ENCODE peak calls at places on chromosomes 16 and 17, in five cellular contexts. U is naive thymus-derived CD8-positive, alpha-beta T cell; P is nephron progenitor cell; K is SK-N-DZ; V is EL. J is an unnamed sample.

GRCh38 chr16:27720731-27721547 is 171.0 kb downstream of the KATNIP start:
- DNase-seq in U (no peak), P (no peak), K (no peak), V (no peak), J (peak)

GRCh38 chr17:2050246-2050866 is 4.5 kb upstream of the HIC1 start:
- DNase-seq in U (peak), P (peak), K (peak), V (peak), J (peak)

GRCh38 chr17:37802061-37802460 is 57.2 kb upstream of the HNF1B start:
- DNase-seq in U (no peak), P (no peak), K (no peak), V (no peak), J (no peak)

GRCh38 chr16:68236804-68237242 is 896 bp upstream of the ESRP2 start:
- DNase-seq in U (no peak), P (peak), K (no peak), V (no peak), J (peak)

GRCh38 chr17:76549539-76549938 is 9.7 kb downstream of the PRCD start:
- DNase-seq in U (no peak), P (no peak), K (no peak), V (no peak), J (no peak)

GRCh38 chr16:72467157-72467759 is 295.3 kb upstream of the PMFBP1 start:
- DNase-seq in U (no peak), P (no peak), K (peak), V (peak), J (peak)

GRCh38 chr16:88798772-88799455 is 4.7 kb upstream of the CDT1 start:
- DNase-seq in U (no peak), P (no peak), K (no peak), V (no peak), J (no peak)

GRCh38 chr17:81966343-81967243 is 5.6 kb upstream of the NOTUM start:
- DNase-seq in U (no peak), P (peak), K (peak), V (no peak), J (peak)

GRCh38 chr16:56068816-56069215 is 122.5 kb upstream of the GNAO1 start:
- DNase-seq in U (no peak), P (no peak), K (no peak), V (no peak), J (no peak)

GRCh38 chr16:77406680-77407079 is 28.2 kb downstream of the ADAMTS18 start:
- DNase-seq in U (no peak), P (no peak), K (no peak), V (peak), J (no peak)

GRCh38 chr16:58843675-58844074 is 109.6 kb upstream of the GOT2 start:
- DNase-seq in U (no peak), P (no peak), K (peak), V (peak), J (peak)

GRCh38 chr16:82260212-82260795 is 90.3 kb upstream of the MPHOSPH6 start:
- DNase-seq in U (no peak), P (no peak), K (no peak), V (no peak), J (no peak)

GRCh38 chr17:73522696-73523095 is 121.5 kb downstream of the SDK2 start:
- DNase-seq in U (no peak), P (no peak), K (no peak), V (no peak), J (no peak)